ENCODE peak calls at places on chromosomes 7 and 10, in seven cellular contexts. R is thoracic aorta; O is CD8-positive, alpha-beta T cell; K is heart right ventricle; G is GM23338; N is ovary; W is adrenal gland. X is an unnamed sample. For H3K4me1, the result is how much of the 10 kb centered on the place peaks cover.

GRCh38 chr10:7264313-7264741 is 146.5 kb downstream of the SFMBT2 start:
- DNase-seq in N (no peak), R (no peak), G (no peak), K (no peak), O (no peak), W (peak), X (no peak)

GRCh38 chr10:124381011-124381591 is 37.6 kb downstream of the OAT start:
- DNase-seq in R (no peak), K (no peak), O (no peak), G (no peak), N (no peak), W (no peak), X (no peak)

GRCh38 chr10:77673515-77674140 is 36.0 kb upstream of the KCNMA1 start:
- DNase-seq in K (no peak), O (no peak), G (no peak), R (no peak), W (no peak), N (no peak), X (no peak)

GRCh38 chr7:25098096-25099046 is 26.7 kb downstream of the CYCS start:
- DNase-seq in R (peak), O (peak), N (peak), W (peak), G (peak), K (peak), X (peak)

GRCh38 chr7:135790371-135790977 is 41.9 kb upstream of the FAM180A start:
- DNase-seq in K (no peak), R (no peak), O (no peak), G (no peak), W (no peak), N (no peak), X (peak)

GRCh38 chr10:4622374-4622773 is 203.6 kb upstream of the AKR1E2 start:
- DNase-seq in R (no peak), N (no peak), G (no peak), W (no peak), K (no peak), O (no peak), X (no peak)

GRCh38 chr7:91239171-91239604 is 25.0 kb upstream of the FZD1 start:
- DNase-seq in G (no peak), O (no peak), K (no peak), N (no peak), W (peak), R (no peak), X (no peak)

GRCh38 chr10:61835069-61835908 is 66.2 kb upstream of the ARID5B start:
- DNase-seq in R (no peak), O (no peak), K (no peak), G (peak), N (no peak), W (peak), X (no peak)

GRCh38 chr7:84735021-84735420 is 451.8 kb downstream of the SEMA3D start:
- DNase-seq in W (no peak), N (no peak), G (no peak), O (no peak), R (no peak), K (no peak), X (no peak)

GRCh38 chr7:11698273-11698930 is 133.6 kb downstream of the THSD7A start:
- DNase-seq in N (no peak), K (no peak), O (no peak), R (no peak), G (no peak), W (no peak), X (no peak)

GRCh38 chr10:91551856-91552255 is 81.0 kb downstream of the PPP1R3C start:
- DNase-seq in N (peak), O (no peak), G (peak), W (peak), R (no peak), K (peak), X (peak)

GRCh38 chr7:42238709-42239395 is 1.8 kb upstream of the GLI3 start:
- DNase-seq in G (peak), R (no peak), K (no peak), W (peak), N (peak), O (no peak), X (no peak)

GRCh38 chr10:86914734-86915133 is 42.7 kb downstream of the MMRN2 start:
- DNase-seq in O (no peak), G (no peak), N (no peak), W (no peak), R (no peak), K (no peak), X (no peak)

GRCh38 chr7:30848121-30848855 is 63.4 kb upstream of the AQP1 start:
- DNase-seq in O (no peak), N (no peak), W (peak), G (no peak), R (no peak), K (no peak), X (no peak)

GRCh38 chr7:141012044-141012685 is 2.6 kb downstream of the MRPS33 start:
- DNase-seq in W (peak), O (peak), R (no peak), K (peak), N (peak), G (peak), X (peak)

GRCh38 chr7:12244129-12244528 is 33.0 kb downstream of the TMEM106B start:
- DNase-seq in G (peak), R (no peak), W (peak), O (no peak), N (no peak), K (no peak), X (peak)

GRCh38 chr7:105102557-105103352 is 88.8 kb downstream of the KMT2E start:
- DNase-seq in K (no peak), G (no peak), R (no peak), N (no peak), W (no peak), O (no peak), X (no peak)

GRCh38 chr10:129023057-129023456 is 444.0 kb upstream of the MGMT start:
- DNase-seq in O (no peak), G (peak), N (no peak), R (no peak), K (peak), W (peak), X (no peak)

GRCh38 chr7:50994753-50995319 is 212.1 kb upstream of the GRB10 start:
- DNase-seq in R (no peak), K (no peak), G (no peak), W (no peak), O (no peak), N (no peak), X (no peak)

GRCh38 chr7:118175751-118176150 is 8.2 kb upstream of the LSM8 start:
- DNase-seq in N (no peak), K (no peak), G (no peak), W (no peak), O (no peak), R (no peak), X (no peak)

GRCh38 chr7:130943336-130943901 is 209.4 kb upstream of the KLF14 start:
- DNase-seq in W (no peak), K (no peak), G (no peak), N (no peak), O (no peak), R (no peak), X (no peak)

DNA sequence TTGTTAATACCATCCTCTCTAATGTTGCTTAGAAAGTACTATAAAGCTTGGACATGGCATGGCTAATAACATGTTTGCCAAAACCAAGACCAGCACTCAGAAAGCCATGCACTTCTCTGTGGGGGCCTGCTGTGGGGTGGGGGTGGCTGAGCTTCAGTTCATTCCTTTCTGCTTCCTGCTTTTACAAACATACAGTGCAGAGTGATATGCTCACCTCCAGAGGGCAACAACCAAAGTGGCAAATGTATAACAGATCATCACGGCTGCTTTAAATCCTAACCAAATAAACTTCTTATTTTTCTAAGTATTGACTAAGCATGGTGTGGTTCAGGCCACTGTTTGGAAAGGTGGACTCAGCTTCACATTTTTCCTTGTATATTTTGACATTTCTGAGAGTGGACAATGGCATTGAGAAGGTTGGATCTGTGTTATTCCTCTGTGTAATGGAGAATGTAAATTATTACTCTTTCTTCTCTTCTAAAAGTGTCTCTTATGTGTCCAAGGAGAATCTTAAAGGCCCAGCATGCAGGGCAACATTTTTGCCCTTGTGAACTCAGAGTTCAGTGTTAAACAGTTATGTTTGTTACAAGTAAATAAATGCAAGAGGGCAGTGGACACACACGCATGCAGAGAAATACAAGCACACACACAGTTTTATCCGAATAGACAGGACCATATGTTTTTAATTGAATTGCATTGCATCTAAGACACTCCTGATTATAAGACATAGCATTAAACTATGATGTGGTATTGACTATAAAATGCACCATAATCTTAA is 186.1 kb downstream of the HERPUD2 start:
- DNase-seq in N (no peak), O (no peak), R (no peak), G (no peak), K (no peak), W (no peak), X (no peak)
- TF ChIP-seq CTCF in N (no peak), O (no peak), R (no peak), G (peak), K (peak), W (no peak), X (no peak)

GRCh38 chr10:65701168-65701776 is 1224.6 kb upstream of the LRRTM3 start:
- DNase-seq in N (no peak), K (no peak), R (no peak), G (no peak), W (no peak), O (no peak), X (no peak)
- H3K4me3 ChIP-seq in N (no peak), K (no peak), R (no peak), G (no peak), W (no peak), O (no peak), X (no peak)

DNA sequence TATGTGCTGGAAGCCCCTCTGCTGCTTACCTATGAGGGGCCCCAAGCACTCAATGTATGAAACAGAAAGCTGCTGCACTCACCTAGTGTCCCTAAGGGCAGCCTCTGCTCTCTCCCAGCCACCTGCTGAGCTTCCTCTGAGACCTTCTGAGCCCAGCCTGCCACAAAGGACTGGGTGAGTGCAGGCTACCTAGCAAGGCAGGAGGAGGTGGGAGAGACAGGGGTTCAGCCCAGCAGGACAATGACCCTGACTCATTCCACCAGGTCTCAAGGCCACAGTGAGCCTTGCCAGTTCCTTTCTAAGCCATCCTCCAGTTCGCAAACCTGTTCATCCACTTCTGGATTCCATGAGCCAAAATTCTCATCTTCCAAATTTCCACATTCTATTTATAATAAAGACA is 16.3 kb downstream of the VOPP1 start:
- DNase-seq in W (no peak), N (no peak), R (no peak), K (no peak), G (no peak), O (peak), X (no peak)
- H3K4me1 ChIP-seq in W (under half), N (under half), R (under half), K (under half), G (half or more), O (under half), X (under half)

GRCh38 chr10:120646738-120647427 is 189.9 kb downstream of the PLPP4 start:
- DNase-seq in K (no peak), N (no peak), W (no peak), O (no peak), G (no peak), R (no peak), X (no peak)
- TF ChIP-seq CTCF in K (no peak), N (no peak), W (no peak), O (no peak), G (no peak), R (no peak), X (no peak)

GRCh38 chr7:27602766-27603165 is 59.9 kb downstream of the HIBADH start:
- DNase-seq in N (no peak), W (no peak), K (no peak), G (peak), O (no peak), R (no peak), X (no peak)
- H3K4me3 ChIP-seq in N (no peak), W (no peak), K (no peak), G (peak), O (no peak), R (no peak), X (no peak)